ENCODE peak calls at places on chromosomes 6 and 20, in four cellular contexts. One of them, this sample, is unnamed.

GRCh38 chr6:111992851-111993250 is 61.1 kb upstream of the CCN6 start:
- DNase-seq in SK-N-SH: no peak
- DNase-seq in astrocyte: no peak
- DNase-seq in mammary epithelial cell: peak; percentile 81
- DNase-seq in this sample: no peak

GRCh38 chr6:11830105-11830504 is 51.5 kb upstream of the ADTRP start:
- DNase-seq in SK-N-SH: no peak
- DNase-seq in astrocyte: no peak
- DNase-seq in mammary epithelial cell: no peak
- DNase-seq in this sample: peak; percentile 73

GRCh38 chr6:144953552-144954240 is 668.6 kb downstream of the UTRN start:
- DNase-seq in SK-N-SH: no peak
- DNase-seq in astrocyte: peak; percentile 90
- DNase-seq in mammary epithelial cell: peak; percentile 73
- DNase-seq in this sample: no peak

GRCh38 chr6:9292975-9293374 is 857.6 kb upstream of the SLC35B3 start:
- DNase-seq in SK-N-SH: no peak
- DNase-seq in astrocyte: peak; percentile 80
- DNase-seq in mammary epithelial cell: no peak
- DNase-seq in this sample: no peak

GRCh38 chr20:44582321-44583025 is at the start of gene PKIG:
- DNase-seq in SK-N-SH: no peak
- DNase-seq in astrocyte: peak; percentile 88
- DNase-seq in mammary epithelial cell: peak; percentile 45
- DNase-seq in this sample: no peak

GRCh38 chr6:153015094-153015645 is 12.7 kb upstream of the MTRF1L start:
- DNase-seq in SK-N-SH: no peak
- DNase-seq in astrocyte: no peak
- DNase-seq in mammary epithelial cell: no peak
- DNase-seq in this sample: no peak

GRCh38 chr6:135438907-135439535 is 58.5 kb downstream of the AHI1 start:
- DNase-seq in SK-N-SH: peak; percentile 2
- DNase-seq in astrocyte: no peak
- DNase-seq in mammary epithelial cell: peak; percentile 14
- DNase-seq in this sample: no peak

GRCh38 chr6:163572612-163573011 is 158.1 kb downstream of the QKI start:
- DNase-seq in SK-N-SH: no peak
- DNase-seq in astrocyte: peak; percentile 22
- DNase-seq in mammary epithelial cell: no peak
- DNase-seq in this sample: no peak

GRCh38 chr6:118335325-118335724 is 212.8 kb upstream of the PLN start:
- DNase-seq in SK-N-SH: no peak
- DNase-seq in astrocyte: peak; percentile 24
- DNase-seq in mammary epithelial cell: no peak
- DNase-seq in this sample: no peak

GRCh38 chr20:35318502-35319157 is 26.4 kb upstream of the FAM83C start:
- DNase-seq in SK-N-SH: no peak
- DNase-seq in astrocyte: peak; percentile 91
- DNase-seq in mammary epithelial cell: peak; percentile 98
- DNase-seq in this sample: no peak

GRCh38 chr6:167733740-167734661 is 92.7 kb upstream of the AFDN start:
- DNase-seq in SK-N-SH: no peak
- DNase-seq in astrocyte: no peak
- DNase-seq in mammary epithelial cell: no peak
- DNase-seq in this sample: no peak

GRCh38 chr6:53042112-53042511 is 23.1 kb upstream of the FBXO9 start:
- DNase-seq in SK-N-SH: no peak
- DNase-seq in astrocyte: peak; percentile 95
- DNase-seq in mammary epithelial cell: peak; percentile 83
- DNase-seq in this sample: no peak

GRCh38 chr20:16501236-16501635 is 72.0 kb downstream of the KIF16B start:
- DNase-seq in SK-N-SH: no peak
- DNase-seq in astrocyte: no peak
- DNase-seq in mammary epithelial cell: no peak
- DNase-seq in this sample: no peak

GRCh38 chr6:94045473-94045872 is 626.1 kb upstream of the EPHA7 start:
- DNase-seq in SK-N-SH: no peak
- DNase-seq in astrocyte: no peak
- DNase-seq in mammary epithelial cell: no peak
- DNase-seq in this sample: no peak

GRCh38 chr6:3385660-3386151 is 71.1 kb downstream of the SLC22A23 start:
- DNase-seq in SK-N-SH: no peak
- DNase-seq in astrocyte: peak; percentile 15
- DNase-seq in mammary epithelial cell: no peak
- DNase-seq in this sample: no peak

GRCh38 chr20:19628570-19629134 is 129.4 kb upstream of the RIN2 start:
- DNase-seq in SK-N-SH: peak; percentile 62
- DNase-seq in astrocyte: peak; percentile 32
- DNase-seq in mammary epithelial cell: peak; percentile 64
- DNase-seq in this sample: peak; percentile 66

DNA sequence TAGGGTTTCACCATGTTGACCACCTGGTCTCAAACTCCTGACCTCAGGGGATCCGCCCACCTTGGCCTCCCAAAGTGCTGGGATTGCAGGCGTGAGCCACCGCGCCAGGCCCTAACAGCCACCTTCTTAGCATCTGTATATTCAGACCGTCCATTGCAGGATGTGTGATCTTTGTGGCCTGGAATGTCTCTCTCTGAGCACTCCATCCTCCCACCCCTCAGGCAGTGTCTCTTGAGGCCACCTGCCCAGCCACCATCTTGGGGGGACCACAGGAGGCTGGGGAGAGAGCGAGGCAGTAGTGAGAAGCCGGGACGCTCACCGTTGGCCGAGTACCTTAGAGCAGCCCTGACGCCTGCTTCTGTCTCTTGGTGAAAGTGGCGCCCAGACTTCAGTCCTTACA is 18.8 kb downstream of the DNAJC5 start:
- DNase-seq in SK-N-SH: no peak
- DNase-seq in astrocyte: no peak
- DNase-seq in mammary epithelial cell: no peak
- DNase-seq in this sample: no peak
- H3K4me3 ChIP-seq in SK-N-SH: no peak overlapping the region
- H3K4me3 ChIP-seq in astrocyte: no peak overlapping the region
- H3K4me3 ChIP-seq in mammary epithelial cell: no peak overlapping the region
- H3K4me3 ChIP-seq in this sample: no peak overlapping the region

DNA sequence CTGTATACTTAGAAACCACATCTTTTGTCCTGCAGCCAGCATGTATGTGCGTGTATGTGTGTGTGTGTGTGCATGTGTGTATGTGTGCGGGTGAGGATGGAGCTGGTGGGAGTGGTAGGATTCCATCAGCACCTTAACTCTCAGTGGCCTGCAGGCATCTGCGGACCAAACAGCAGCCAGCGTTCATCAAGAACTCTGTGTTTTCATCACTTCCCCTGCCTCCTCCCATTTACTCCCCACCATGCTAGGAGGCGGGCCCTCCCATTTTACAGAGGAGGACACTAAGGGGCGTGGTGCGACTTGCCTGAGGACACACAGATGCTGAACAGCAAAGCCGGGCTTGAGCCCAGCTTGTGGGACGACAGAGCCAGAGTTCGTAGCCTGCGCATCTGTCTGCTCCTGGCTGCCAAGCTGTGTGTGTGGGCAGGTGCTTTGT is 8.9 kb downstream of the VSTM2L start:
- DNase-seq in SK-N-SH: peak; percentile 80
- DNase-seq in astrocyte: peak; percentile 23
- DNase-seq in mammary epithelial cell: peak; percentile 56
- DNase-seq in this sample: peak; percentile 69
- H3K27me3 ChIP-seq in SK-N-SH: peaks cover 8% of the 10 kb centered on the region
- H3K27me3 ChIP-seq in astrocyte: peaks cover 31% of the 10 kb centered on the region
- H3K27me3 ChIP-seq in mammary epithelial cell: peaks cover 8% of the 10 kb centered on the region
- H3K27me3 ChIP-seq in this sample: no peaks in the 10 kb centered on the region

GRCh38 chr6:26311012-26311384 is 54.0 kb upstream of the BTN3A2 start:
- DNase-seq in SK-N-SH: no peak
- DNase-seq in astrocyte: peak; percentile 53
- DNase-seq in mammary epithelial cell: peak; percentile 62
- DNase-seq in this sample: no peak
- H3K4me3 ChIP-seq in SK-N-SH: peak overlapping the region; percentile 68
- H3K4me3 ChIP-seq in astrocyte: peak overlapping the region; percentile 88
- H3K4me3 ChIP-seq in mammary epithelial cell: peak overlapping the region; percentile 38
- H3K4me3 ChIP-seq in this sample: no peak overlapping the region

DNA sequence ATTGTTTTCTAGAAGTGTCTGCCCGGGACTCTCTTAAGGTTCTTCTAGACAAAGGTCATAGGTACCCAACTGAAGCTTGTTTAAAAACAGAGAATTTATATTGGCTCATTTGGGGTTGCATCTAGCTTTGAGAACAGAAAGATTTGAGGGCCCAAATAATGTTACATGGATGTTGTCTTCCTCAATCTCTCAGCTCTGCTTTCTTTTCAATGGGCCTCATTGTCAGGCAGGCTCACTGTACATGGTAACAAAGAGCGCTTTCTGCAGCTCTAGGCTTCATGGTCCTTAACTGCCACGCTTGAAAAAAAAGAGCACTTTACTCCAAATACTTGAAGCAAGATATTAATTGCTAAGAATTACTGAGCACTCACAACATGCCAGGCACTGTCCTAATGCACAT is 22.2 kb downstream of the NHLRC1 start:
- DNase-seq in SK-N-SH: no peak
- DNase-seq in astrocyte: no peak
- DNase-seq in mammary epithelial cell: no peak
- DNase-seq in this sample: no peak
- H3K27me3 ChIP-seq in SK-N-SH: no peaks in the 10 kb centered on the region
- H3K27me3 ChIP-seq in astrocyte: no peaks in the 10 kb centered on the region
- H3K27me3 ChIP-seq in mammary epithelial cell: no peaks in the 10 kb centered on the region
- H3K27me3 ChIP-seq in this sample: no peaks in the 10 kb centered on the region

GRCh38 chr20:25538838-25539665 is 46.3 kb downstream of the NINL start:
- DNase-seq in SK-N-SH: no peak
- DNase-seq in astrocyte: no peak
- DNase-seq in mammary epithelial cell: no peak
- DNase-seq in this sample: no peak
- H3K4me3 ChIP-seq in SK-N-SH: no peak overlapping the region
- H3K4me3 ChIP-seq in astrocyte: no peak overlapping the region
- H3K4me3 ChIP-seq in mammary epithelial cell: no peak overlapping the region
- H3K4me3 ChIP-seq in this sample: no peak overlapping the region

GRCh38 chr6:73506246-73506645 is 14.6 kb downstream of the EEF1A1 start:
- DNase-seq in SK-N-SH: no peak
- DNase-seq in astrocyte: no peak
- DNase-seq in mammary epithelial cell: no peak
- DNase-seq in this sample: no peak

GRCh38 chr6:73504160-73504559 is 16.7 kb downstream of the EEF1A1 start:
- DNase-seq in SK-N-SH: no peak
- DNase-seq in astrocyte: no peak
- DNase-seq in mammary epithelial cell: no peak
- DNase-seq in this sample: no peak

GRCh38 chr6:73503027-73503772 is 17.6 kb downstream of the EEF1A1 start:
- DNase-seq in SK-N-SH: no peak
- DNase-seq in astrocyte: no peak
- DNase-seq in mammary epithelial cell: no peak
- DNase-seq in this sample: no peak

GRCh38 chr6:73508776-73509175 is 12.1 kb downstream of the EEF1A1 start:
- DNase-seq in SK-N-SH: no peak
- DNase-seq in astrocyte: no peak
- DNase-seq in mammary epithelial cell: no peak
- DNase-seq in this sample: no peak

DNA sequence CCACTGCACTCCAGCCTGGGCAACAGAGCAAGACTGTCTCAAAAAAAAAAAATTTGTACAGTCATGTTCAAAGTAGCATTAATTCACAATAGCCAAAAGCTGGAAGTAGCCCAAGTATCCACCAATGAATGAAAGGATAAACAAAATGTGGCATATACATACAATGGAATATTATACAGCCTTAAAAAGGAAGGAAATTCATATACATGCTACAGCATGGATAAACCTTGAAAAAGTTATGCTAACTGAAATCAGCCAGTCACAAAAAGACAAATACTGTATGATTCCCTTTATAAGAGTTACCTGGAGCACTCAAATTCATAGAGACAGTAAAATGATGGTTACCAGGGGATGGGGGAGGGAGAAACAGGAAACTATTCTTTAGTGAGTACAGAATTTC is 15.7 kb downstream of the EEF1A1 start:
- DNase-seq in SK-N-SH: no peak
- DNase-seq in astrocyte: no peak
- DNase-seq in mammary epithelial cell: no peak
- DNase-seq in this sample: no peak
- H3K27me3 ChIP-seq in SK-N-SH: no peaks in the 10 kb centered on the region
- H3K27me3 ChIP-seq in astrocyte: no peaks in the 10 kb centered on the region
- H3K27me3 ChIP-seq in mammary epithelial cell: no peaks in the 10 kb centered on the region
- H3K27me3 ChIP-seq in this sample: no peaks in the 10 kb centered on the region

DNA sequence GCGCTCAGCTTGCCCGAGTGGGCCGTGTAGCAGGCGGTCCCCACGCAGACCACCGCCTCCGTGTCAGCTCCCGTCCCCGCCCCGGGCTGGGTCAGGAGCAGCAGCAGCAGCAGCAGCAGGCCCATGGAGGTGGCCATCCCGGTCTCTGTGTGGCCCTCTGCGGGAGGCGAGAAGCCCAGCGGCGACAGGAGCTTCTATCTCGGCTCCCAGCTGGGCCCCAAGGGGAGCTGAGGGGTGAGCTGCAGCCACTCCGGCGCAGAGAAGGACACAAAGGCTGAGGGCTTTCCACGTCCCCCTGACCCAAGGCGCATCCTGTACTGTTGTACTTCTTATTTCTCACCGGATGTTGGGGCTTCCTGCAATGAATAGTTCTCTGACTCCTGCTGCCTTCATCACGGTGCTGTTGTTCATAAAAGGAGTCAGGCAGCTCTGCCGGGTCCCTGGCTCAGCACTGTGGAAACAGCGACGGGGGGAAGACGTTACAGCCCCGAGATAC is at the start of gene CD93:
- DNase-seq in SK-N-SH: no peak
- DNase-seq in astrocyte: peak; percentile 1
- DNase-seq in mammary epithelial cell: no peak
- DNase-seq in this sample: no peak
- H3K4me3 ChIP-seq in SK-N-SH: no peak within 1 kb of the TSS
- H3K4me3 ChIP-seq in astrocyte: no peak within 1 kb of the TSS
- H3K4me3 ChIP-seq in mammary epithelial cell: no peak within 1 kb of the TSS
- H3K4me3 ChIP-seq in this sample: no peak within 1 kb of the TSS

DNA sequence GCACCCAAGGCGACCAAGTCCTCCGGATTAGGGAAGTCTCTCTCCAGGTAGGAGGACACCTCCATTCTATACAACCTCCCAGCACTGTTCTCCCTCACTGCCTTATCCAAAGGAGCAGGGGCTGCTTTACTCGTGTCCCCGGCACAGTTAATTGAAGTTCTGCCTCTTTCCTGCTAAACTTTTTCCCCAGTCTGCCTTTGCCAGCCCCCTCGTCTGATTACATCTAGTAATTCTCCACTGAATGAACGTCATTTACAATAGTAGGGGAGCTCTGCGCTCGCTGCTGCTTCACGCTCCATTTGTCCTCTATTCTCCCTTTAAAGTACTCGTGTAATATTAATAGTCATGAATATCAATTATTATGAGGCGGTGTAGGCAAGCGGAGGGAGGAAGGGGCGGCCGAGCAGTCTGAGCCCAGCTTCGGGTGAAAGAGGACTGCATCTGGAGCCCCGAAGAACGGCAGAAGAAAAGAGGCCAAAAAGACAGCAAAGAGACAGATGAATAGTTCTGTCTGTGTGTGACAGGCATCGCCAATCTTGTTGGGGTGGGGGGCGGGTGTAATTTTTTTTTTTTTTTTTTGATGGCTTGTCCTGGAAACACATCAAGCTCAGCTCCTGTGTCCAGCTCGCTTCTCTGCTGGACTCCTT is 2.9 kb downstream of the TFAP2B start:
- DNase-seq in SK-N-SH: peak; percentile 58
- DNase-seq in astrocyte: no peak
- DNase-seq in mammary epithelial cell: no peak
- DNase-seq in this sample: no peak
- H3K27me3 ChIP-seq in SK-N-SH: peaks cover 88% of the 10 kb centered on the region
- H3K27me3 ChIP-seq in astrocyte: peaks cover 74% of the 10 kb centered on the region
- H3K27me3 ChIP-seq in mammary epithelial cell: peaks cover 91% of the 10 kb centered on the region
- H3K27me3 ChIP-seq in this sample: peaks cover 21% of the 10 kb centered on the region

This sample was measured in WERI-Rb-1.